ENCODE peak calls at places on chromosomes 6 and 20, in seven cellular contexts. M, J, C, R, B, A and S are unnamed samples.

GRCh38 chr6:131917763-131918649 is 33.2 kb downstream of the CCN2 start:
- DNase-seq in M (no peak), C (no peak), R (no peak), J (no peak), A (no peak), B (no peak), S (no peak)

GRCh38 chr20:20832715-20833114 is 120.3 kb upstream of the RALGAPA2 start:
- DNase-seq in B (no peak), R (no peak), C (no peak), M (no peak), J (no peak), A (no peak), S (no peak)

GRCh38 chr6:43824741-43825064 is 54.7 kb downstream of the VEGFA start:
- DNase-seq in C (no peak), B (no peak), R (no peak), A (no peak), M (no peak), J (no peak), S (no peak)

GRCh38 chr6:80003841-80004198 is 629 bp upstream of the TTK start:
- DNase-seq in B (no peak), J (peak), C (peak), R (peak), A (peak), M (no peak), S (no peak)

GRCh38 chr6:139173822-139174221 is 38.9 kb downstream of the HECA start:
- DNase-seq in M (no peak), B (no peak), A (no peak), C (no peak), R (no peak), J (no peak), S (no peak)

GRCh38 chr6:126664271-126664670 is 324.4 kb downstream of the CENPW start:
- DNase-seq in R (no peak), B (no peak), M (no peak), C (no peak), A (no peak), J (no peak), S (no peak)

GRCh38 chr20:57594092-57594911 is 25.9 kb downstream of the ZBP1 start:
- DNase-seq in C (peak), A (peak), M (no peak), B (peak), J (peak), R (peak), S (peak)

GRCh38 chr6:130191376-130191702 is 31.4 kb downstream of the SAMD3 start:
- DNase-seq in R (no peak), C (no peak), J (no peak), M (no peak), A (no peak), B (no peak), S (no peak)

GRCh38 chr20:38875170-38875993 is 50.8 kb upstream of the FAM83D start:
- DNase-seq in C (no peak), M (no peak), A (no peak), J (peak), B (no peak), R (no peak), S (no peak)

GRCh38 chr6:131931063-131931745 is 20.0 kb downstream of the CCN2 start:
- DNase-seq in A (no peak), J (no peak), C (no peak), R (no peak), M (no peak), B (no peak), S (no peak)

GRCh38 chr6:12423852-12424251 is 133.7 kb downstream of the EDN1 start:
- DNase-seq in B (no peak), M (no peak), J (no peak), R (no peak), A (no peak), C (no peak), S (no peak)

GRCh38 chr20:17507032-17507431 is 24.1 kb downstream of the BFSP1 start:
- DNase-seq in C (no peak), B (no peak), M (no peak), A (no peak), R (no peak), J (no peak), S (no peak)

GRCh38 chr20:46767127-46767761 is 57.8 kb downstream of the SLC2A10 start:
- DNase-seq in A (no peak), M (no peak), J (no peak), C (no peak), B (peak), R (no peak), S (no peak)

GRCh38 chr6:6661684-6662083 is 73.2 kb downstream of the LY86 start:
- DNase-seq in J (no peak), M (no peak), R (no peak), C (no peak), A (no peak), B (no peak), S (no peak)

GRCh38 chr6:29005183-29005885 is at the start of gene ZNF311:
- DNase-seq in C (peak), R (peak), B (no peak), A (no peak), J (no peak), M (no peak), S (peak)

GRCh38 chr6:41546866-41547798 is 951 bp downstream of the FOXP4 start:
- DNase-seq in A (peak), R (peak), C (peak), M (peak), J (peak), B (peak), S (peak)

GRCh38 chr20:51456511-51457280 is 85.8 kb downstream of the NFATC2 start:
- DNase-seq in R (peak), J (peak), B (no peak), A (no peak), M (peak), C (peak), S (peak)

GRCh38 chr6:27297857-27298730 is 14.0 kb downstream of the POM121L2 start:
- DNase-seq in M (no peak), J (no peak), R (no peak), A (no peak), C (no peak), B (no peak), S (no peak)

GRCh38 chr20:43824279-43824678 is 90.4 kb upstream of the TOX2 start:
- DNase-seq in M (no peak), B (no peak), R (no peak), A (no peak), J (no peak), C (no peak), S (no peak)

GRCh38 chr6:54801669-54802068 is 44.9 kb upstream of the FAM83B start:
- DNase-seq in M (no peak), R (no peak), J (no peak), C (no peak), A (no peak), B (no peak), S (no peak)

GRCh38 chr20:60649541-60649940 is 602.5 kb upstream of the CDH4 start:
- DNase-seq in J (no peak), M (no peak), A (no peak), C (no peak), B (no peak), R (no peak), S (no peak)

GRCh38 chr6:129252377-129253071 is 369.6 kb downstream of the LAMA2 start:
- DNase-seq in A (no peak), B (no peak), J (no peak), C (no peak), R (no peak), M (no peak), S (no peak)

GRCh38 chr20:34538671-34539123 is 19.8 kb upstream of the MAP1LC3A start:
- DNase-seq in C (peak), B (no peak), M (no peak), J (peak), A (no peak), R (peak), S (peak)

GRCh38 chr6:42137192-42137753 is 5.1 kb downstream of the C6orf132 start:
- DNase-seq in A (no peak), M (no peak), R (no peak), B (no peak), J (no peak), C (no peak), S (no peak)

GRCh38 chr20:46651091-46651962 is at the start of gene SLC13A3:
- DNase-seq in R (peak), A (peak), J (no peak), M (no peak), B (peak), C (no peak), S (no peak)

GRCh38 chr6:38567436-38567835 is 72.3 kb downstream of the BTBD9 start:
- DNase-seq in M (peak), C (peak), A (no peak), R (peak), J (no peak), B (no peak), S (peak)

GRCh38 chr6:11066505-11067347 is 22.6 kb upstream of the ELOVL2 start:
- DNase-seq in M (no peak), C (no peak), R (no peak), J (no peak), A (no peak), B (no peak), S (no peak)

GRCh38 chr20:45097485-45098095 is 3.3 kb downstream of the KCNS1 start:
- DNase-seq in B (no peak), J (no peak), M (no peak), R (peak), A (no peak), C (no peak), S (no peak)

GRCh38 chr6:93139408-93140081 is 279.8 kb downstream of the EPHA7 start:
- DNase-seq in M (no peak), A (no peak), B (no peak), C (no peak), J (no peak), R (no peak), S (no peak)

GRCh38 chr20:64044484-64045247 is 4.8 kb downstream of the SOX18 start:
- DNase-seq in M (no peak), C (no peak), A (no peak), J (no peak), R (peak), B (no peak), S (no peak)

GRCh38 chr20:5001174-5002076 is at the start of gene SLC23A2:
- DNase-seq in R (peak), A (peak), J (peak), M (no peak), C (peak), B (no peak), S (peak)

GRCh38 chr6:62775427-62776022 is 435.7 kb upstream of the FKBP1C start:
- DNase-seq in M (no peak), R (no peak), A (no peak), J (no peak), C (no peak), B (peak), S (no peak)

GRCh38 chr20:45268531-45268930 is 14.2 kb upstream of the SLPI start:
- DNase-seq in J (no peak), M (no peak), B (no peak), R (no peak), C (no peak), A (peak), S (no peak)

GRCh38 chr6:142406131-142406530 is 104.3 kb downstream of the ADGRG6 start:
- DNase-seq in J (no peak), A (no peak), B (no peak), C (no peak), R (no peak), M (no peak), S (no peak)

GRCh38 chr6:3196770-3197169 is 30.7 kb downstream of the TUBB2B start:
- DNase-seq in C (no peak), A (no peak), R (no peak), J (no peak), B (no peak), M (no peak), S (no peak)

GRCh38 chr6:89459501-89459900 is 26.5 kb downstream of the ANKRD6 start:
- DNase-seq in M (no peak), B (no peak), J (no peak), R (no peak), A (no peak), C (no peak), S (no peak)

GRCh38 chr20:59010995-59011873 is 4.2 kb upstream of the CTSZ start:
- DNase-seq in J (peak), A (no peak), M (no peak), B (no peak), C (no peak), R (no peak), S (peak)

GRCh38 chr20:48933017-48933766 is 11.7 kb downstream of the ARFGEF2 start:
- DNase-seq in J (no peak), B (no peak), A (no peak), R (no peak), M (no peak), C (no peak), S (no peak)

GRCh38 chr20:57618091-57618765 is 2.0 kb downstream of the ZBP1 start:
- DNase-seq in R (no peak), B (no peak), J (peak), A (no peak), C (peak), M (peak), S (peak)

GRCh38 chr6:34085453-34086170 is 60.3 kb downstream of the GRM4 start:
- DNase-seq in B (no peak), C (no peak), M (no peak), J (no peak), R (no peak), A (no peak), S (no peak)